ENCODE peak calls at places on chromosomes 11 and 22, in six cellular contexts. Q, V, B, J, L and F are unnamed samples.

GRCh38 chr11:101686514-101686913 is 102.7 kb upstream of the TRPC6 start:
- DNase-seq in Q (peak), V (no peak), B (peak), J (no peak), L (no peak), F (no peak)

GRCh38 chr11:62295504-62295903 is 3.4 kb downstream of the SCGB1D4 start:
- DNase-seq in Q (no peak), V (no peak), B (no peak), J (peak), L (no peak), F (no peak)

GRCh38 chr11:131511794-131512193 is 141.4 kb downstream of the NTM start:
- DNase-seq in Q (no peak), V (no peak), B (no peak), J (peak), L (no peak), F (no peak)

GRCh38 chr11:46523290-46523689 is 70.5 kb downstream of the AMBRA1 start:
- DNase-seq in Q (no peak), V (no peak), B (no peak), J (no peak), L (no peak), F (no peak)

GRCh38 chr11:64224891-64225607 is 937 bp downstream of the TRPT1 start:
- DNase-seq in Q (no peak), V (peak), B (no peak), J (no peak), L (no peak), F (no peak)

GRCh38 chr11:44631831-44632230 is 66.4 kb downstream of the CD82 start:
- DNase-seq in Q (no peak), V (peak), B (no peak), J (no peak), L (no peak), F (no peak)

GRCh38 chr22:46635756-46636155 is 15.6 kb downstream of the GRAMD4 start:
- DNase-seq in Q (no peak), V (no peak), B (no peak), J (no peak), L (peak), F (no peak)

GRCh38 chr22:26718905-26719304 is 61.5 kb downstream of the MIAT start:
- DNase-seq in Q (no peak), V (no peak), B (peak), J (no peak), L (no peak), F (peak)

GRCh38 chr11:68118753-68119448 is 2.3 kb downstream of the CHKA start:
- DNase-seq in Q (no peak), V (no peak), B (no peak), J (peak), L (no peak), F (no peak)

GRCh38 chr22:46876357-46876934 is 114.0 kb downstream of the TBC1D22A start:
- DNase-seq in Q (no peak), V (no peak), B (no peak), J (no peak), L (no peak), F (no peak)

GRCh38 chr11:20672575-20672974 is 3.2 kb downstream of the NELL1 start:
- DNase-seq in Q (peak), V (no peak), B (no peak), J (no peak), L (no peak), F (no peak)

GRCh38 chr11:124983674-124984511 is 29.9 kb downstream of the CCDC15 start:
- DNase-seq in Q (no peak), V (no peak), B (no peak), J (no peak), L (peak), F (no peak)

GRCh38 chr11:111310088-111310487 is 11.7 kb downstream of the POU2AF3 start:
- DNase-seq in Q (no peak), V (no peak), B (no peak), J (no peak), L (no peak), F (no peak)

GRCh38 chr22:24156146-24156914 is 25.0 kb upstream of the SUSD2 start:
- DNase-seq in Q (no peak), V (peak), B (no peak), J (peak), L (peak), F (peak)

GRCh38 chr11:10317776-10318526 is 13.1 kb downstream of the ADM start:
- DNase-seq in Q (no peak), V (no peak), B (no peak), J (no peak), L (no peak), F (no peak)

GRCh38 chr11:106424111-106424510 is 346.6 kb downstream of the AASDHPPT start:
- DNase-seq in Q (no peak), V (no peak), B (no peak), J (no peak), L (no peak), F (peak)

GRCh38 chr11:45400594-45400993 is 114.5 kb upstream of the SYT13 start:
- DNase-seq in Q (no peak), V (no peak), B (no peak), J (no peak), L (no peak), F (peak)

GRCh38 chr11:59154585-59154984 is 11.9 kb downstream of the FAM111A start:
- DNase-seq in Q (no peak), V (no peak), B (no peak), J (no peak), L (no peak), F (no peak)

GRCh38 chr11:61083601-61084147 is 18.6 kb upstream of the CD5 start:
- DNase-seq in Q (no peak), V (no peak), B (no peak), J (no peak), L (no peak), F (no peak)

GRCh38 chr22:40721266-40721665 is 42.0 kb downstream of the MCHR1 start:
- DNase-seq in Q (no peak), V (no peak), B (no peak), J (peak), L (no peak), F (peak)

GRCh38 chr22:46070215-46070721 is 80.1 kb upstream of the PPARA start:
- DNase-seq in Q (no peak), V (peak), B (no peak), J (peak), L (peak), F (no peak)

GRCh38 chr22:50270302-50271010 is at the start of gene MAPK11:
- DNase-seq in Q (no peak), V (peak), B (no peak), J (peak), L (peak), F (peak)

GRCh38 chr11:293852-294661 is 5.1 kb downstream of the PGGHG start:
- DNase-seq in Q (no peak), V (peak), B (no peak), J (no peak), L (peak), F (no peak)

GRCh38 chr11:64599698-64600211 is 8.7 kb downstream of the SLC22A12 start:
- DNase-seq in Q (no peak), V (no peak), B (no peak), J (no peak), L (peak), F (no peak)

GRCh38 chr22:17268501-17269223 is 49.4 kb upstream of the ADA2 start:
- DNase-seq in Q (no peak), V (no peak), B (no peak), J (no peak), L (no peak), F (no peak)

GRCh38 chr11:47783087-47783610 is 16.0 kb upstream of the FNBP4 start:
- DNase-seq in Q (no peak), V (no peak), B (no peak), J (no peak), L (no peak), F (no peak)

GRCh38 chr11:22807855-22808558 is 21.6 kb downstream of the SVIP start:
- DNase-seq in Q (no peak), V (no peak), B (no peak), J (no peak), L (no peak), F (no peak)

GRCh38 chr22:33639588-33640254 is 280.6 kb downstream of the LARGE1 start:
- DNase-seq in Q (no peak), V (no peak), B (no peak), J (no peak), L (no peak), F (no peak)

GRCh38 chr11:125923012-125923579 is 18.8 kb downstream of the DDX25 start:
- DNase-seq in Q (peak), V (no peak), B (peak), J (peak), L (no peak), F (peak)

GRCh38 chr22:50140615-50141014 is 29.9 kb upstream of the PANX2 start:
- DNase-seq in Q (no peak), V (no peak), B (no peak), J (no peak), L (no peak), F (no peak)

GRCh38 chr11:115217726-115218311 is 286.4 kb downstream of the CADM1 start:
- DNase-seq in Q (no peak), V (no peak), B (no peak), J (no peak), L (no peak), F (no peak)

GRCh38 chr11:115221461-115222069 is 282.6 kb downstream of the CADM1 start:
- DNase-seq in Q (no peak), V (no peak), B (no peak), J (no peak), L (no peak), F (no peak)

GRCh38 chr11:115220881-115221280 is 283.3 kb downstream of the CADM1 start:
- DNase-seq in Q (no peak), V (no peak), B (no peak), J (no peak), L (no peak), F (no peak)

GRCh38 chr11:115220423-115220822 is 283.8 kb downstream of the CADM1 start:
- DNase-seq in Q (no peak), V (no peak), B (no peak), J (no peak), L (no peak), F (no peak)

GRCh38 chr11:115219378-115219777 is 284.8 kb downstream of the CADM1 start:
- DNase-seq in Q (no peak), V (no peak), B (no peak), J (no peak), L (no peak), F (no peak)
- TF ChIP-seq POLR2A in Q (no peak), V (no peak), B (no peak), J (no peak), L (no peak), F (no peak)

GRCh38 chr11:72832301-72833082 is 18.3 kb downstream of the ATG16L2 start:
- DNase-seq in Q (no peak), V (no peak), B (no peak), J (no peak), L (no peak), F (no peak)
- TF ChIP-seq POLR2A in Q (no peak), V (no peak), B (no peak), J (no peak), L (no peak), F (no peak)

GRCh38 chr11:73972187-73972586 is 10.5 kb downstream of the UCP2 start:
- DNase-seq in Q (no peak), V (peak), B (no peak), J (no peak), L (no peak), F (no peak)

GRCh38 chr11:73969991-73970800 is 12.4 kb downstream of the UCP2 start:
- DNase-seq in Q (no peak), V (peak), B (no peak), J (no peak), L (no peak), F (no peak)

GRCh38 chr11:73968356-73968966 is 14.2 kb downstream of the UCP2 start:
- DNase-seq in Q (no peak), V (peak), B (no peak), J (no peak), L (no peak), F (no peak)

GRCh38 chr11:73971175-73971719 is 11.4 kb downstream of the UCP2 start:
- DNase-seq in Q (no peak), V (peak), B (no peak), J (no peak), L (no peak), F (no peak)

GRCh38 chr11:73969091-73969490 is 13.6 kb downstream of the UCP2 start:
- DNase-seq in Q (no peak), V (peak), B (no peak), J (no peak), L (no peak), F (no peak)
- TF ChIP-seq POLR2A in Q (no peak), V (no peak), B (no peak), J (no peak), L (no peak), F (no peak)

GRCh38 chr22:19793656-19794310 is 33.2 kb downstream of the TBX1 start:
- DNase-seq in Q (no peak), V (no peak), B (no peak), J (no peak), L (no peak), F (no peak)
- TF ChIP-seq POLR2A in Q (no peak), V (no peak), B (no peak), J (no peak), L (no peak), F (no peak)

GRCh38 chr22:21948824-21949568 is 3.7 kb downstream of the PPM1F start:
- DNase-seq in Q (no peak), V (peak), B (no peak), J (no peak), L (no peak), F (no peak)
- TF ChIP-seq POLR2A in Q (no peak), V (no peak), B (no peak), J (peak), L (no peak), F (no peak)

GRCh38 chr22:20495861-20496681 is 476 bp upstream of the KLHL22 start:
- DNase-seq in Q (peak), V (peak), B (peak), J (peak), L (peak), F (peak)
- TF ChIP-seq POLR2A in Q (peak), V (no peak), B (peak), J (peak), L (peak), F (peak)